ENCODE peak calls at places on chromosomes 7 and 10, in four cellular contexts. One of them, this sample, is unnamed.

GRCh38 chr7:78226059-78226658 is 427.6 kb downstream of the PHTF2 start:
- DNase-seq in HepG2: peak
- DNase-seq in K562: peak
- DNase-seq in GM12878: no peak
- DNase-seq in this sample: peak

GRCh38 chr10:47095211-47095610 is 184.0 kb downstream of the PTPN20 start:
- DNase-seq in K562: no peak
- DNase-seq in GM12878: no peak
- DNase-seq in HepG2: no peak
- DNase-seq in this sample: no peak

GRCh38 chr7:132687981-132688383 is 111.7 kb upstream of the PLXNA4 start:
- DNase-seq in K562: no peak
- DNase-seq in GM12878: no peak
- DNase-seq in HepG2: no peak
- DNase-seq in this sample: no peak

GRCh38 chr7:794671-795329 is 37.5 kb upstream of the SUN1 start:
- DNase-seq in GM12878: no peak
- DNase-seq in HepG2: no peak
- DNase-seq in K562: no peak
- DNase-seq in this sample: no peak

GRCh38 chr10:7756360-7756992 is 31.3 kb downstream of the KIN start:
- DNase-seq in K562: no peak
- DNase-seq in GM12878: no peak
- DNase-seq in HepG2: peak
- DNase-seq in this sample: peak

GRCh38 chr7:99137418-99138180 is 6.3 kb downstream of the SMURF1 start:
- DNase-seq in K562: no peak
- DNase-seq in HepG2: no peak
- DNase-seq in GM12878: no peak
- DNase-seq in this sample: peak

GRCh38 chr7:92716825-92717580 is 119.4 kb downstream of the CDK6 start:
- DNase-seq in K562: no peak
- DNase-seq in GM12878: no peak
- DNase-seq in HepG2: no peak
- DNase-seq in this sample: no peak

GRCh38 chr7:17560516-17560915 is 262.1 kb downstream of the AHR start:
- DNase-seq in GM12878: no peak
- DNase-seq in K562: no peak
- DNase-seq in HepG2: no peak
- DNase-seq in this sample: no peak

GRCh38 chr7:4681922-4682620 is at the start of gene FOXK1:
- DNase-seq in GM12878: no peak
- DNase-seq in HepG2: no peak
- DNase-seq in K562: peak
- DNase-seq in this sample: peak

DNA sequence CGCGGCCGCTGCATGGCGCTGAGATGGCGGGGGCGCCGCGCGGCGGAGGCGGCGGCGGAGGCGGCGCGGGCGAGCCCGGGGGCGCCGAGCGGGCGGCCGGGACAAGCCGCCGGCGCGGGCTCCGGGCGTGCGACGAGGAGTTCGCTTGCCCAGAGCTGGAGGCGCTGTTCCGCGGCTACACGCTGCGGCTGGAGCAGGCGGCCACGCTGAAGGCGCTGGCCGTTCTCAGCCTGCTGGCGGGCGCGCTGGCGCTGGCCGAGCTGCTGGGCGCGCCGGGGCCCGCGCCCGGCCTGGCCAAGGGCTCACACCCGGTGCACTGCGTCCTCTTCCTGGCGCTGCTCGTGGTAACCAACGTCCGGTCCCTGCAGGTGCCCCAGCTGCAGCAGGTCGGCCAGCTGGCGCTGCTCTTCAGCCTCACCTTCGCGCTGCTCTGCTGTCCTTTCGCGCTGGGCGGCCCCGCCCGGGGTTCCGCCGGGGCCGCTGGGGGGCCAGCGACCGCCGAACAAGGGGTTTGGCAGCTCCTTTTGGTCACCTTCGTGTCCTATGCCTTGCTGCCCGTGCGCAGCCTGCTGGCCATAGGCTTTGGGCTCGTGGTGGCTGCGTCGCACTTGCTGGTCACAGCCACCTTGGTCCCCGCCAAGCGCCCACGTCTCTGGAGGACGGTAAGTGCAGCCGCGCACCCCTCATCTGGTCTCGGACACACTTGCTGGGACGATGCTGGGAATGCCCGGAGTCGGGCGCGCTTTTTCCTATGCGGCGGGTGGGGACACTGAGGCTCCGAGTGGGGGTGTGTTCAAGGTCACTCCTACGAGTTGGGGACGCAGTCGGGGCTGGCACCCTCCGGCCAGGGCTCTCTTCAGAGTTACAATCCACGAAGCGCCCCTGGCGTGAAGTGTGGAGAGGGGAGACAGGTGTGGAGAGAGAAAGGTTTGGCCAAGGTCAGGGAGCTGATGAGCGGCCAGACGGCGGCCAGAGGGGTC is 643 bp downstream of the ADCY1 start:
- DNase-seq in HepG2: peak
- DNase-seq in GM12878: no peak
- DNase-seq in K562: no peak
- DNase-seq in this sample: peak
- TF ChIP-seq FOXK2 in HepG2: no peak
- TF ChIP-seq FOXK2 in GM12878: no peak
- TF ChIP-seq FOXK2 in K562: no peak
- TF ChIP-seq FOXK2 in this sample: no peak

DNA sequence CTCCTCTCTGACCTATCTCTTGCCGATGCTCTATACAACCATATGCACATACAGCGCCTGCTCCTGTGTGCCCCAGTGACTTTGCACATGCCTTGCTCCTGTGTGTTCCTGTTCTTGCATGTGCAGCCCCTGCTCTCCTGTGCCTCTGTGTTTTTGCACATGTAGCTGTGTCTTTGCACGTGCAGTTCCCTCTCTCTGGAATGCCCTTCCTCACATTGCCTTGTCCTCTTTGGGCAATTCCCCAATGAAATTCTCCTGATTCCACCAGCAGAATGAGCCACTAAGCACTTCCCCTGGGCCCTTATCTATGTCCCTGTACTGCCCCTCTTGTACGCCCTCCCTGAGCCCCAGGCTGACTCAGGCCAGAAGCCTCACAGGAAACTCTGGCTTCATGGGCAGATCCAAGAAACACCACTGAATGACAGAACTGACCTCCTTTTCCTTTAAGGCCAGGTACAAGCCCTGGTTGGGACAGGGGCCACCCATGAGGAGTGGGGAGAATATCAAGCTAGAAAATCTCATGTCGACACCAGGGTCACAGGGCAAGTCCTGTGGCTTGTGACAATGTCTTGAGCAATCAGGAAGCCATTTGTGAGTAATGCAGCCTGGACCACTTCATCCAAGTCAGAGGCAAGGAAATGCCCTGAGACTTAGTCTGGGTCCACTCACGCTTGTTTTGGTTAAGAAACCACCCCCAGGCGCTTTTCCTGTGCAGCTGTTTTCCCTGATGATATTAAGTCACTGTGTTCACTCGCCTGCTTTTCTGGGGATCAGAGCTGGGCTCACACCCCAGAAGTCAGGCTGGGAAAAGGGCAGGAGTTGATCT is 1.9 kb upstream of the ARHGAP22 start:
- DNase-seq in GM12878: no peak
- DNase-seq in HepG2: no peak
- DNase-seq in K562: no peak
- DNase-seq in this sample: no peak
- TF ChIP-seq FOXK2 in GM12878: no peak
- TF ChIP-seq FOXK2 in HepG2: no peak
- TF ChIP-seq FOXK2 in K562: no peak
- TF ChIP-seq FOXK2 in this sample: no peak

GRCh38 chr7:76151932-76152331 is 49.8 kb upstream of the SRRM3 start:
- DNase-seq in HepG2: no peak
- DNase-seq in GM12878: no peak
- DNase-seq in K562: no peak
- DNase-seq in this sample: no peak

GRCh38 chr7:76149847-76150691 is 51.6 kb upstream of the SRRM3 start:
- DNase-seq in HepG2: no peak
- DNase-seq in K562: no peak
- DNase-seq in GM12878: no peak
- DNase-seq in this sample: no peak

GRCh38 chr7:76155938-76156337 is 45.8 kb upstream of the SRRM3 start:
- DNase-seq in HepG2: peak
- DNase-seq in K562: no peak
- DNase-seq in GM12878: no peak
- DNase-seq in this sample: no peak
- TF ChIP-seq FOXK2 in HepG2: no peak
- TF ChIP-seq FOXK2 in K562: no peak
- TF ChIP-seq FOXK2 in GM12878: no peak
- TF ChIP-seq FOXK2 in this sample: no peak

DNA sequence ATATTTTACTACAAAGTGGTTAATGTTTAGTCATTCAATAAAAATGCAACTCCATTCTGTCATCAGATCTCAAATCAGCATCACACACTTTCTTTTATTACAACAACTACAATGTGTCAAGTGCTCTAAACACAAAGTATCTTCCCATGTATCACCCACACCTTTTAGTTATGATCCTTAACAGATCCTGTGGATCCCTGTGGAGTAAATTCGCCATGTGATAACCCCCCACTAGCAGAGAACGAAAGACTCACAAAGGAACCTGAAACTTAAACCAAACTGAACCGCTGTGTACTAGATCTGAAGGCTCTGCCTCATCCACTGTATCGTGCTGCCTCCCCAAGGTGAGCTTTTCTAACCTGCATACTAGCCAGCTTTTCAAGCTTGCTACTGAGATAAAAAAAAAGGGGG is 1.8 kb downstream of the DPY19L1 start:
- DNase-seq in GM12878: no peak
- DNase-seq in HepG2: peak
- DNase-seq in K562: no peak
- DNase-seq in this sample: peak
- TF ChIP-seq FOXK2 in GM12878: no peak
- TF ChIP-seq FOXK2 in HepG2: no peak
- TF ChIP-seq FOXK2 in K562: no peak
- TF ChIP-seq FOXK2 in this sample: no peak

This sample was measured in HEK293T.